ENCODE peak calls at places on chromosomes 16 and 17, in ten cellular contexts. I, T, H, R, L, B, K, N, Q and W are unnamed samples. For H3K4me1, the result is how much of the 10 kb centered on the place peaks cover.

GRCh38 chr16:89828870-89829629 is 775 bp downstream of the SPIRE2 start:
- DNase-seq in I (no peak), T (no peak), H (peak), R (no peak), L (no peak), B (no peak), K (no peak), N (no peak), Q (no peak), W (no peak)

GRCh38 chr16:18800674-18801196 is 614 bp downstream of the ARL6IP1 start:
- DNase-seq in I (no peak), T (no peak), H (peak), R (no peak), L (no peak), B (no peak), K (no peak), N (no peak), Q (no peak), W (no peak)

GRCh38 chr16:75947626-75948239 is 221.4 kb upstream of the CPHXL start:
- DNase-seq in I (no peak), T (no peak), H (no peak), R (no peak), L (no peak), B (no peak), K (no peak), N (no peak), Q (no peak), W (no peak)

GRCh38 chr17:82287849-82288601 is 14.5 kb upstream of the CSNK1D start:
- DNase-seq in I (no peak), T (peak), H (peak), R (peak), L (peak), B (peak), K (peak), N (peak), Q (peak), W (peak)

GRCh38 chr17:57406131-57406980 is 150.0 kb downstream of the MSI2 start:
- DNase-seq in I (no peak), T (no peak), H (no peak), R (no peak), L (no peak), B (no peak), K (no peak), N (no peak), Q (no peak), W (peak)

GRCh38 chr16:3259097-3259496 is 2.7 kb upstream of the MEFV start:
- DNase-seq in I (no peak), T (no peak), H (peak), R (no peak), L (no peak), B (peak), K (no peak), N (peak), Q (peak), W (no peak)

GRCh38 chr17:56289321-56289720 is 136.0 kb downstream of the ANKFN1 start:
- DNase-seq in I (no peak), T (no peak), H (no peak), R (no peak), L (no peak), B (no peak), K (no peak), N (no peak), Q (no peak), W (no peak)

GRCh38 chr17:65799454-65799853 is 238.0 kb upstream of the AXIN2 start:
- DNase-seq in I (no peak), T (no peak), H (no peak), R (no peak), L (no peak), B (no peak), K (no peak), N (no peak), Q (no peak), W (no peak)

GRCh38 chr16:13961099-13961811 is 41.3 kb downstream of the ERCC4 start:
- DNase-seq in I (no peak), T (no peak), H (no peak), R (no peak), L (no peak), B (no peak), K (no peak), N (no peak), Q (no peak), W (no peak)

GRCh38 chr17:42178817-42179216 is 2.1 kb downstream of the KCNH4 start:
- DNase-seq in I (peak), T (no peak), H (no peak), R (no peak), L (no peak), B (no peak), K (no peak), N (no peak), Q (no peak), W (no peak)

GRCh38 chr16:67731071-67731810 is 12.1 kb upstream of the GFOD2 start:
- DNase-seq in I (peak), T (no peak), H (no peak), R (no peak), L (no peak), B (peak), K (no peak), N (no peak), Q (no peak), W (no peak)

GRCh38 chr17:72030067-72030899 is 90.5 kb upstream of the SOX9 start:
- DNase-seq in I (no peak), T (peak), H (peak), R (peak), L (peak), B (no peak), K (no peak), N (peak), Q (peak), W (no peak)

GRCh38 chr16:66427871-66428681 is 981 bp downstream of the BEAN1 start:
- DNase-seq in I (no peak), T (peak), H (no peak), R (no peak), L (no peak), B (no peak), K (no peak), N (no peak), Q (no peak), W (no peak)

GRCh38 chr17:77959926-77960521 is 1.5 kb downstream of the TNRC6C start:
- DNase-seq in I (no peak), T (no peak), H (no peak), R (no peak), L (no peak), B (no peak), K (no peak), N (no peak), Q (no peak), W (no peak)

GRCh38 chr17:35709874-35710273 is 21.6 kb upstream of the RASL10B start:
- DNase-seq in I (no peak), T (no peak), H (no peak), R (no peak), L (no peak), B (no peak), K (no peak), N (no peak), Q (no peak), W (no peak)

GRCh38 chr16:23140082-23140481 is 9.2 kb downstream of the USP31 start:
- DNase-seq in I (no peak), T (no peak), H (no peak), R (no peak), L (no peak), B (no peak), K (no peak), N (no peak), Q (no peak), W (no peak)

GRCh38 chr16:23160082-23160481 is 10.8 kb upstream of the USP31 start:
- DNase-seq in I (no peak), T (no peak), H (no peak), R (no peak), L (no peak), B (no peak), K (no peak), N (no peak), Q (no peak), W (no peak)

GRCh38 chr16:12341423-12341822 is 364.9 kb downstream of the SNX29 start:
- DNase-seq in I (no peak), T (no peak), H (no peak), R (no peak), L (no peak), B (no peak), K (no peak), N (peak), Q (no peak), W (no peak)

GRCh38 chr16:89687092-89687940 is 827 bp downstream of the CDK10 start:
- DNase-seq in I (no peak), T (no peak), H (no peak), R (no peak), L (peak), B (no peak), K (no peak), N (peak), Q (peak), W (no peak)

GRCh38 chr16:2121853-2122252 is 13.8 kb downstream of the PKD1 start:
- DNase-seq in I (no peak), T (no peak), H (no peak), R (peak), L (no peak), B (peak), K (no peak), N (peak), Q (no peak), W (peak)

GRCh38 chr16:87829123-87829980 is 40.0 kb downstream of the SLC7A5 start:
- DNase-seq in I (no peak), T (no peak), H (no peak), R (no peak), L (no peak), B (no peak), K (no peak), N (no peak), Q (no peak), W (no peak)

GRCh38 chr17:4969551-4970231 is 2.1 kb upstream of the SPAG7 start:
- DNase-seq in I (no peak), T (no peak), H (no peak), R (no peak), L (no peak), B (peak), K (no peak), N (peak), Q (no peak), W (no peak)
- H3K4me3 ChIP-seq in I (no peak), T (no peak), H (no peak), R (no peak), L (no peak), B (peak), K (no peak), N (no peak), Q (no peak), W (no peak)

GRCh38 chr16:11331967-11332366 is 13.3 kb upstream of the RMI2 start:
- DNase-seq in I (no peak), T (peak), H (no peak), R (no peak), L (no peak), B (no peak), K (no peak), N (no peak), Q (no peak), W (no peak)

GRCh38 chr16:11333010-11333409 is 12.2 kb upstream of the RMI2 start:
- DNase-seq in I (no peak), T (peak), H (no peak), R (no peak), L (no peak), B (no peak), K (no peak), N (no peak), Q (no peak), W (no peak)

GRCh38 chr16:11334831-11335404 is 10.3 kb upstream of the RMI2 start:
- DNase-seq in I (no peak), T (peak), H (no peak), R (no peak), L (no peak), B (no peak), K (no peak), N (no peak), Q (no peak), W (no peak)

GRCh38 chr16:11330526-11331237 is 14.6 kb upstream of the RMI2 start:
- DNase-seq in I (no peak), T (peak), H (no peak), R (no peak), L (no peak), B (no peak), K (no peak), N (no peak), Q (no peak), W (no peak)

GRCh38 chr16:11333696-11334095 is 11.6 kb upstream of the RMI2 start:
- DNase-seq in I (no peak), T (peak), H (no peak), R (no peak), L (no peak), B (no peak), K (no peak), N (no peak), Q (no peak), W (no peak)
- H3K4me1 ChIP-seq in I (under half), T (under half), H (under half), R (under half), L (under half), B (under half), K (under half), N (under half), Q (under half), W (under half)

GRCh38 chr17:76492250-76492988 is 8.8 kb downstream of the RHBDF2 start:
- DNase-seq in I (peak), T (no peak), H (no peak), R (no peak), L (no peak), B (no peak), K (no peak), N (no peak), Q (no peak), W (no peak)
- TF ChIP-seq POLR2A in I (no peak), T (no peak), H (no peak), R (no peak), L (no peak), B (no peak), K (no peak), N (no peak), Q (no peak), W (no peak)

GRCh38 chr16:86576591-86577313 is 1.6 kb upstream of the FOXL1 start:
- DNase-seq in I (no peak), T (no peak), H (no peak), R (no peak), L (no peak), B (no peak), K (no peak), N (no peak), Q (no peak), W (no peak)
- H3K4me3 ChIP-seq in I (peak), T (peak), H (no peak), R (no peak), L (peak), B (peak), K (no peak), N (peak), Q (peak), W (no peak)